ENCODE peak calls at places on chromosomes 4 and X, in five cellular contexts. J is NCI-H2081, Z is H7, D is mucosa of descending colon, C is mammary epithelial cell. Q is an unnamed sample.

GRCh38 chrX:72126048-72126415 is 5.7 kb downstream of the RTL5 start:
- DNase-seq in J (peak), Z (no peak), D (no peak), C (peak), Q (no peak)

GRCh38 chr4:179530953-179531352 is 2088.7 kb upstream of the AGA start:
- DNase-seq in J (no peak), Z (no peak), D (no peak), C (no peak), Q (no peak)

GRCh38 chr4:165493359-165493758 is 114.6 kb downstream of the CPE start:
- DNase-seq in J (no peak), Z (peak), D (peak), C (peak), Q (peak)

GRCh38 chr4:147735413-147736301 is 3.8 kb downstream of the ARHGAP10 start:
- DNase-seq in J (no peak), Z (no peak), D (no peak), C (no peak), Q (no peak)

GRCh38 chr4:77358315-77358928 is 201.4 kb downstream of the CCNG2 start:
- DNase-seq in J (peak), Z (peak), D (peak), C (peak), Q (peak)

GRCh38 chr4:6362896-6363295 is 93.2 kb downstream of the WFS1 start:
- DNase-seq in J (no peak), Z (peak), D (peak), C (peak), Q (peak)

GRCh38 chrX:8864151-8864550 is 63.0 kb upstream of the FAM9A start:
- DNase-seq in J (peak), Z (peak), D (no peak), C (no peak), Q (no peak)

GRCh38 chr4:6448476-6449170 is 23.8 kb downstream of the PPP2R2C start:
- DNase-seq in J (no peak), Z (no peak), D (no peak), C (no peak), Q (no peak)

GRCh38 chrX:102978594-102978993 is 41.5 kb downstream of the RAB40AL start:
- DNase-seq in J (no peak), Z (peak), D (no peak), C (no peak), Q (no peak)

GRCh38 chrX:15384304-15384703 is at the start of gene VEGFD:
- DNase-seq in J (no peak), Z (no peak), D (no peak), C (no peak), Q (no peak)

GRCh38 chrX:141903400-141904155 is at the start of gene MAGEC1:
- DNase-seq in J (peak), Z (no peak), D (no peak), C (no peak), Q (no peak)

GRCh38 chrX:72181178-72182125 is at the start of gene PIN4:
- DNase-seq in J (peak), Z (peak), D (peak), C (peak), Q (peak)

GRCh38 chr4:2492970-2493369 is 24.1 kb downstream of the RNF4 start:
- DNase-seq in J (no peak), Z (no peak), D (no peak), C (no peak), Q (no peak)

Q was measured in WTC11.